ENCODE peak calls at places on chromosomes 2 and 18, in five cellular contexts. H is trophoblast cell, X is H9, B is mesenchymal stem cell, P is H1. A is an unnamed sample.

GRCh38 chr18:48826271-48826670 is 124.5 kb downstream of the SMAD7 start:
- DNase-seq in H (no peak), X (peak; percentile 18), B (no peak), P (peak; percentile 31), A (no peak)

GRCh38 chr2:203685081-203685621 is 21.3 kb upstream of the CD28 start:
- DNase-seq in X (no peak), H (peak; percentile 19), P (no peak), B (peak; percentile 94), A (no peak)

GRCh38 chr2:21939961-21940360 is 816.2 kb downstream of the TDRD15 start:
- DNase-seq in B (peak; percentile 3), H (no peak), P (no peak), X (no peak), A (no peak)

GRCh38 chr2:65536596-65536995 is 104.2 kb upstream of the SPRED2 start:
- DNase-seq in P (no peak), X (no peak), B (no peak), H (no peak), A (no peak)

GRCh38 chr2:3465844-3466481 is 53.4 kb downstream of the ADI1 start:
- DNase-seq in X (no peak), B (peak; percentile 97), P (no peak), H (peak; percentile 39), A (no peak)

GRCh38 chr18:49921278-49922037 is 108.1 kb upstream of the ACAA2 start:
- DNase-seq in B (no peak), H (no peak), X (no peak), P (no peak), A (no peak)

GRCh38 chr2:3584608-3585007 is 9.5 kb downstream of the RPS7 start:
- DNase-seq in H (peak; percentile 35), B (no peak), X (no peak), P (no peak), A (no peak)

GRCh38 chr18:45876131-45876530 is 50.7 kb downstream of the SIGLEC15 start:
- DNase-seq in B (no peak), P (no peak), X (no peak), H (no peak), A (no peak)

GRCh38 chr2:101679037-101679726 is 18.3 kb upstream of the MAP4K4 start:
- DNase-seq in B (peak; percentile 58), X (no peak), P (no peak), H (no peak), A (no peak)

GRCh38 chr2:53635681-53636080 is 131.9 kb upstream of the CHAC2 start:
- DNase-seq in H (no peak), B (no peak), X (no peak), P (no peak), A (no peak)

GRCh38 chr2:178280261-178280852 is 86.0 kb downstream of the OSBPL6 start:
- DNase-seq in X (no peak), H (peak; percentile 63), P (no peak), B (peak; percentile 61), A (no peak)

GRCh38 chr2:121804340-121804739 is 48.9 kb downstream of the TSN start:
- DNase-seq in P (no peak), X (peak; percentile 65), H (no peak), B (no peak), A (no peak)

GRCh38 chr2:121804997-121805766 is 49.7 kb downstream of the TSN start:
- DNase-seq in X (no peak), P (no peak), B (no peak), H (no peak), A (no peak)

GRCh38 chr2:121801916-121802315 is 46.5 kb downstream of the TSN start:
- DNase-seq in X (no peak), B (no peak), P (no peak), H (no peak), A (no peak)

GRCh38 chr2:121805767-121806145 is 50.3 kb downstream of the TSN start:
- DNase-seq in P (no peak), X (no peak), B (no peak), H (no peak), A (no peak)

GRCh38 chr2:121803503-121803902 is 48.1 kb downstream of the TSN start:
- DNase-seq in B (no peak), H (no peak), P (no peak), X (no peak), A (no peak)
- H2BK12ac ChIP-seq in B (no peak overlapping the region), H (no peak overlapping the region), P (peak overlapping the region; percentile 92), X (peak overlapping the region; percentile 98), A (no peak overlapping the region)

DNA sequence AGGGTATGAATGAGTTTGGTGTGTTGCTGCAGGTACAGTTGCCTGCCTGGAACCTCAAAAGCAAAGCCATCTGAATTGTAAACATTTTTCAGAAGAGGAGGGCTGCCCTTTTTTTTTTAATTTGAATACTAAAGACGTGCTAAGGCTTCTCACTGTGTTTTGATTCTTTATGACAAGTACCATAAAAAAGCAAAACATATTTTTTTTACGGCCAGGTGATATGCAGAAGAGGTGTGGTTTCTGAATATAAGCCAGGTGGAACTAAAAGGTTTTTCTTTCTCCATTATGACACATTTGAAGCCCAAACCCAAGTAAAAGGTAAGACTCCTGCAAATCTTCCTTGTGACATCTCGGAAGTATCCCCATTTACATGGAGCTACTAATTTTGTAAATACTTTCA is 246.3 kb downstream of the IRS1 start:
- DNase-seq in H (no peak), B (no peak), P (no peak), X (no peak), A (no peak)
- H3K23ac ChIP-seq in H (no peak overlapping the region), B (no peak overlapping the region), P (no peak overlapping the region), X (no peak overlapping the region), A (no peak overlapping the region)

DNA sequence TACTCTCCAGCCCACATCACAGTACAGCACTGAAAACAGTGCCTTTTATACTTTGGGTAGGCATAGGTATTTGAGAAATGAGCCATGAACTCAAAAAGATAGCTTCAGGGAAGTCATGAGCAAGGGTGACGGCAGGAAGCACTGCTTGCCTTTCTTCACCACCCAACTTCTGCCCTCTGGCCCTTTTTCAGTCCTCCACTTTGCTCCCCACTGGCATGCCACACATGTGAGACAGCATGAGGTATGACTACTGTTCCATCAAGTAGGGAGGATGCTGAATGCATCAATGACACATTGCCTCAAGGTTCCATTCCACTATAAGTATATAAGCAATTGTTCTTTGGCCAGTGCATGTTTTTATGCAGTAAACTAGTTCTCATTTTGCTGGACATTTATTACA is 373.0 kb downstream of the NRXN1 start:
- DNase-seq in B (no peak), H (peak; percentile 87), X (no peak), P (no peak), A (no peak)
- H2BK12ac ChIP-seq in B (peak overlapping the region; percentile 39), H (no peak overlapping the region), X (no peak overlapping the region), P (no peak overlapping the region), A (no peak overlapping the region)

GRCh38 chr2:46097714-46098480 is 199.3 kb upstream of the EPAS1 start:
- DNase-seq in X (no peak), H (peak; percentile 39), P (no peak), B (peak; percentile 97), A (no peak)

GRCh38 chr2:46101557-46102220 is 195.5 kb upstream of the EPAS1 start:
- DNase-seq in X (no peak), H (peak; percentile 93), P (no peak), B (no peak), A (no peak)

GRCh38 chr2:46096272-46096671 is 200.9 kb upstream of the EPAS1 start:
- DNase-seq in B (peak; percentile 63), P (no peak), X (no peak), H (peak; percentile 37), A (no peak)

GRCh38 chr2:46095821-46096220 is 201.4 kb upstream of the EPAS1 start:
- DNase-seq in B (peak; percentile 61), X (no peak), H (peak; percentile 47), P (no peak), A (no peak)

GRCh38 chr2:46098606-46099005 is 198.6 kb upstream of the EPAS1 start:
- DNase-seq in X (no peak), B (peak; percentile 74), P (no peak), H (no peak), A (no peak)
- H3K23ac ChIP-seq in X (no peak overlapping the region), B (no peak overlapping the region), P (no peak overlapping the region), H (no peak overlapping the region), A (no peak overlapping the region)

GRCh38 chr2:195687320-195688086 is 30.5 kb downstream of the SLC39A10 start:
- DNase-seq in X (no peak), H (no peak), B (no peak), P (no peak), A (peak; percentile 80)

GRCh38 chr2:195682077-195682476 is 25.1 kb downstream of the SLC39A10 start:
- DNase-seq in H (no peak), B (no peak), X (no peak), P (no peak), A (no peak)

GRCh38 chr2:195683174-195683573 is 26.1 kb downstream of the SLC39A10 start:
- DNase-seq in P (no peak), B (peak; percentile 21), X (no peak), H (no peak), A (no peak)

GRCh38 chr2:195686564-195686963 is 29.5 kb downstream of the SLC39A10 start:
- DNase-seq in P (no peak), X (no peak), B (no peak), H (no peak), A (no peak)
- H2BK12ac ChIP-seq in P (no peak overlapping the region), X (no peak overlapping the region), B (no peak overlapping the region), H (no peak overlapping the region), A (no peak overlapping the region)

DNA sequence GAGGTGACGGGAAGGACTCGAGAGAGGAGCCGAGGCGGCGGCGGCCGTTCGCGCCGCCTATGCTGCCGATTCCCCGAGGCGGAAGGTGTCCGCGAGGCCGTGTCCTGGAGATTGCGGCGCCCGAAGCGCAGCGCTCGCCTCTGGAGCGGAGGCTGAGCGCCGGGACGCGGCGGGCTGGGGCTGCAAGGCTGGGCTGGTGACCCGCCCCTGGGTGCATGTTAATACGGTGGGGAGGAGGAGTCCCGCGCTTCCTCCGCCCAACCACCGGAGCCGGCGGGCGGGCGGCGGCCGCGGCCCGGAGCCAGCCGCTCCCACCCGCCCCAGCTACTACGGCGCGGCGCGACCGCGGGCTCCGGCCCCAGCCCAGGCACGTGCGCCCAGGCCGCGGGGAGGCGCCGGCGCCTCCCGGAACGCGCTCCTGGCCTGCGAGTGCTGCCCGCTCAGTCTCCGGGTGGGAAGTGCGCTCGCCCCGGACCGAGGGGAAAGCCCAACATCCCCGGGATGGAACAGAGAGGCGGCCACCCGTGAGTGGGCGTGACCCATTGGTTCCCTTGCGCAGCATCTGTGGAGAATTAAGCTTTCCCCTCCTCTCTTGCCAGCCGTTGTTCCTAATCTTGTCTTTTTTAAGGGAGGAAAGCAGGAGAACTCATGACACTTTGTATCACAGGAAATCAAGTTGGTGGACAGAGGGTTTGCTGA is at the start of gene DLGAP1:
- DNase-seq in X (peak; percentile 82), P (no peak), H (no peak), B (no peak), A (peak; percentile 79)
- H3K23ac ChIP-seq in X (no peak within 1 kb of the TSS), P (no peak within 1 kb of the TSS), H (no peak within 1 kb of the TSS), B (no peak within 1 kb of the TSS), A (peak within 1 kb of the TSS; percentile 12)

DNA sequence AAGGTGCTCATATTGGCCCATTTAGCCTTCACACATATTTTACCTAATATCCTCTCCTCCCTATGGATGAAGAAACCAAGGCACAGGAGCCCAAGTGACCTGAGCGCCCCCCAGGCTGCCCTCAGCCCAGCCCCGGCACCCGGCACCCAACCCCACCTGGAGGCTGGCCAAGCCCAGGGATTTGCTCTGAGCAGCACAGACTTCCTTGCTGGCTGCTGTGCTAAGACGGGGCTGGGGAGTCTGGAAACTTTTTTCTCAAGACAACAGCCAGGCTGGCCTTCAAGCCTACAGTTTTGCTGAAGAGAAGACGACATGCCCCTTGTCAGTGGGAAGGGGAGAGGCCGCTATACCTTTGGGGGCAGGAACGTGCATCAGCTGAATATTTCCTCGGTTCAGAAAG is 52.7 kb upstream of the LAMA1 start:
- DNase-seq in X (no peak), B (no peak), P (no peak), H (no peak), A (no peak)
- H2BK12ac ChIP-seq in X (no peak overlapping the region), B (no peak overlapping the region), P (no peak overlapping the region), H (peak overlapping the region; percentile 33), A (no peak overlapping the region)

A was measured in neuronal stem cell.